ENCODE peak calls at places on chromosomes 3 and 15, in six cellular contexts. One of them, this sample, is unnamed. For H3K9me3, the result is how much of the 10 kb centered on the place peaks cover.

GRCh38 chr15:96764946-96765345 is 434.4 kb downstream of the NR2F2 start:
- DNase-seq in adrenal gland: no peak
- DNase-seq in psoas muscle: no peak
- DNase-seq in fibroblast of lung: no peak
- DNase-seq in esophagus squamous epithelium: no peak
- DNase-seq in astrocyte: no peak
- DNase-seq in this sample: no peak

GRCh38 chr3:95899494-95899893 is 914.9 kb upstream of the EPHA6 start:
- DNase-seq in fibroblast of lung: peak
- DNase-seq in psoas muscle: no peak
- DNase-seq in esophagus squamous epithelium: no peak
- DNase-seq in adrenal gland: no peak
- DNase-seq in astrocyte: peak
- DNase-seq in this sample: no peak

GRCh38 chr3:146968204-146968651 is 363.1 kb upstream of the PLSCR5 start:
- DNase-seq in adrenal gland: no peak
- DNase-seq in esophagus squamous epithelium: no peak
- DNase-seq in astrocyte: peak
- DNase-seq in fibroblast of lung: peak
- DNase-seq in psoas muscle: no peak
- DNase-seq in this sample: no peak

GRCh38 chr15:90512281-90512680 is 17.4 kb upstream of the CRTC3 start:
- DNase-seq in esophagus squamous epithelium: no peak
- DNase-seq in psoas muscle: no peak
- DNase-seq in astrocyte: no peak
- DNase-seq in fibroblast of lung: no peak
- DNase-seq in adrenal gland: no peak
- DNase-seq in this sample: no peak

GRCh38 chr15:78950906-78951840 is 6.3 kb upstream of the CTSH start:
- DNase-seq in adrenal gland: no peak
- DNase-seq in esophagus squamous epithelium: no peak
- DNase-seq in fibroblast of lung: peak
- DNase-seq in psoas muscle: no peak
- DNase-seq in astrocyte: peak
- DNase-seq in this sample: no peak

GRCh38 chr3:59559721-59560514 is 510.1 kb upstream of the CFAP20DC start:
- DNase-seq in adrenal gland: no peak
- DNase-seq in astrocyte: peak
- DNase-seq in fibroblast of lung: peak
- DNase-seq in esophagus squamous epithelium: no peak
- DNase-seq in psoas muscle: no peak
- DNase-seq in this sample: no peak

GRCh38 chr3:60298141-60298540 is 953.1 kb downstream of the FHIT start:
- DNase-seq in psoas muscle: no peak
- DNase-seq in fibroblast of lung: no peak
- DNase-seq in astrocyte: no peak
- DNase-seq in adrenal gland: no peak
- DNase-seq in esophagus squamous epithelium: no peak
- DNase-seq in this sample: no peak

GRCh38 chr3:59451041-59451763 is 401.4 kb upstream of the CFAP20DC start:
- DNase-seq in esophagus squamous epithelium: no peak
- DNase-seq in adrenal gland: no peak
- DNase-seq in astrocyte: no peak
- DNase-seq in psoas muscle: no peak
- DNase-seq in fibroblast of lung: peak
- DNase-seq in this sample: peak

GRCh38 chr3:58173670-58174472 is 36.9 kb downstream of the DNASE1L3 start:
- DNase-seq in esophagus squamous epithelium: no peak
- DNase-seq in fibroblast of lung: no peak
- DNase-seq in astrocyte: no peak
- DNase-seq in psoas muscle: no peak
- DNase-seq in adrenal gland: no peak
- DNase-seq in this sample: peak

GRCh38 chr15:80689297-80689696 is 5.8 kb upstream of the ABHD17C start:
- DNase-seq in esophagus squamous epithelium: no peak
- DNase-seq in psoas muscle: no peak
- DNase-seq in astrocyte: no peak
- DNase-seq in fibroblast of lung: no peak
- DNase-seq in adrenal gland: no peak
- DNase-seq in this sample: no peak

GRCh38 chr3:192039593-192039992 is 578.6 kb downstream of the PYDC2 start:
- DNase-seq in fibroblast of lung: no peak
- DNase-seq in astrocyte: no peak
- DNase-seq in psoas muscle: no peak
- DNase-seq in esophagus squamous epithelium: no peak
- DNase-seq in adrenal gland: no peak
- DNase-seq in this sample: no peak

GRCh38 chr3:27861047-27862036 is 139.2 kb upstream of the EOMES start:
- DNase-seq in astrocyte: no peak
- DNase-seq in psoas muscle: no peak
- DNase-seq in fibroblast of lung: no peak
- DNase-seq in esophagus squamous epithelium: no peak
- DNase-seq in adrenal gland: no peak
- DNase-seq in this sample: no peak

GRCh38 chr15:81575436-81576123 is 201.6 kb upstream of the TMC3 start:
- DNase-seq in fibroblast of lung: no peak
- DNase-seq in astrocyte: no peak
- DNase-seq in psoas muscle: no peak
- DNase-seq in adrenal gland: no peak
- DNase-seq in esophagus squamous epithelium: no peak
- DNase-seq in this sample: no peak

GRCh38 chr15:25186411-25186810 is 231.6 kb downstream of the SNRPN start:
- DNase-seq in fibroblast of lung: no peak
- DNase-seq in astrocyte: no peak
- DNase-seq in psoas muscle: peak
- DNase-seq in esophagus squamous epithelium: no peak
- DNase-seq in adrenal gland: no peak
- DNase-seq in this sample: no peak
- H3K9me3 ChIP-seq in fibroblast of lung: under half
- H3K9me3 ChIP-seq in astrocyte: under half
- H3K9me3 ChIP-seq in psoas muscle: under half
- H3K9me3 ChIP-seq in esophagus squamous epithelium: half or more
- H3K9me3 ChIP-seq in adrenal gland: under half
- H3K9me3 ChIP-seq in this sample: under half

DNA sequence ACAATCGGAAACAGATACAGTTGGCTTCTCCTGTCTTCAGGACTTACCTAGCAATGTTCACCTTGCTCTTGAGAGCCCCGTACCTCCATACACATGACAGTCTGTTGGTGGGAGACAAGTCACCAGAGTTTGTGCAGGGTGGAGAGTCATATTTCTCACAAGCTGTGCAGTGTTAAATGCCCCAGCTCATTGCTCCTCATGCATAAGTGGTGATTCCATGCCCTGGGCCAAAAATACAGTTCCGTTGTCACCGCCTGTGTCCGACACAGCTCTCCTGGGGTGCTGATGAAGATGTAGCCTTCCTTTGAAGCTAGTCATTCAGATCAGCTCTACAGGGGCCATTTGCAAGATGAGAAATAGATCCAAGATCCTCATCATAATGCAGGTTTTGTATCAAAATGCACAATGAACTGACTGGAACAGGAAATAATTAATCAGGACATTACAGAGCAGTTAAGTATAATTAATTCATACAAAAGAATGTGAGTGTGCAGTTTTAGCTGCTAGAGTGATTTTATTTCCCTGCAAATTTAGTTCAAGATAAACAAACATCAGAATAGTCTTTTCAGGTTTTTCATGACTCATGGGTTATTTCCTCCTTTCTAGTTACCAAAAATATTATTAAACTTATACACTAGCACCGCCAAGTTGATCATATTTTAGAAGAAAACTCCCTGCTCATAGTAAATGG is 66.5 kb downstream of the CD47 start:
- DNase-seq in astrocyte: peak
- DNase-seq in fibroblast of lung: peak
- DNase-seq in adrenal gland: no peak
- DNase-seq in esophagus squamous epithelium: no peak
- DNase-seq in psoas muscle: no peak
- DNase-seq in this sample: no peak
- TF ChIP-seq CTCF in astrocyte: no peak
- TF ChIP-seq CTCF in fibroblast of lung: no peak
- TF ChIP-seq CTCF in adrenal gland: no peak
- TF ChIP-seq CTCF in esophagus squamous epithelium: no peak
- TF ChIP-seq CTCF in psoas muscle: no peak
- TF ChIP-seq CTCF in this sample: no peak

DNA sequence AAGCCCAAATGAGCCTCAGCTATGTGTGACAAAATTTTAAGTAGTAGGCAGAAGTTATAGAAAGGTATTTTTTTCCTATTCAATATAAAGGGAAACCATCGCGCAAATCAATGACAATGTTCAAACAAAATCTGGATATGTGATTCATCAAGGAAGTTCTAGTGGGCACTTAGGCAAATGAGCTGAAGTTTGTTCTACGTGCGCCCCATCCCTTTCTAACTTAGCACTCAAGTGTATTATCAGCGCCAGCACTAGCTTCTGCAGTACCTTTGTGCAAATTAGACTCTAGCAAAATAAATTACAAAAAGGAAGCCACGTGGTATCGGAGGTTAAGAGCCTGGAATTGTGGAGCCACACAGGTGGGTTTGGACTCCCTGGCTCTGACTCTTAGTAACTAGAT is 91.1 kb downstream of the TBL1XR1 start:
- DNase-seq in psoas muscle: no peak
- DNase-seq in astrocyte: no peak
- DNase-seq in fibroblast of lung: no peak
- DNase-seq in adrenal gland: no peak
- DNase-seq in esophagus squamous epithelium: no peak
- DNase-seq in this sample: no peak
- H3K4me3 ChIP-seq in psoas muscle: no peak
- H3K4me3 ChIP-seq in astrocyte: no peak
- H3K4me3 ChIP-seq in fibroblast of lung: no peak
- H3K4me3 ChIP-seq in adrenal gland: no peak
- H3K4me3 ChIP-seq in esophagus squamous epithelium: no peak
- H3K4me3 ChIP-seq in this sample: no peak

GRCh38 chr3:16474920-16475319 is 38.6 kb downstream of the RFTN1 start:
- DNase-seq in astrocyte: peak
- DNase-seq in adrenal gland: no peak
- DNase-seq in fibroblast of lung: peak
- DNase-seq in esophagus squamous epithelium: no peak
- DNase-seq in psoas muscle: no peak
- DNase-seq in this sample: no peak
- H3K9me3 ChIP-seq in astrocyte: under half
- H3K9me3 ChIP-seq in adrenal gland: under half
- H3K9me3 ChIP-seq in fibroblast of lung: under half
- H3K9me3 ChIP-seq in esophagus squamous epithelium: under half
- H3K9me3 ChIP-seq in psoas muscle: under half
- H3K9me3 ChIP-seq in this sample: under half

GRCh38 chr3:138477120-138477519 is 42.7 kb downstream of the ESYT3 start:
- DNase-seq in fibroblast of lung: no peak
- DNase-seq in astrocyte: no peak
- DNase-seq in psoas muscle: no peak
- DNase-seq in adrenal gland: no peak
- DNase-seq in esophagus squamous epithelium: no peak
- DNase-seq in this sample: no peak

GRCh38 chr3:138476526-138476925 is 42.1 kb downstream of the ESYT3 start:
- DNase-seq in esophagus squamous epithelium: no peak
- DNase-seq in fibroblast of lung: no peak
- DNase-seq in astrocyte: no peak
- DNase-seq in psoas muscle: no peak
- DNase-seq in adrenal gland: no peak
- DNase-seq in this sample: no peak

GRCh38 chr3:138474163-138474562 is 39.7 kb downstream of the ESYT3 start:
- DNase-seq in fibroblast of lung: peak
- DNase-seq in astrocyte: no peak
- DNase-seq in adrenal gland: no peak
- DNase-seq in esophagus squamous epithelium: no peak
- DNase-seq in psoas muscle: no peak
- DNase-seq in this sample: no peak

GRCh38 chr3:138477801-138478200 is 43.4 kb downstream of the ESYT3 start:
- DNase-seq in adrenal gland: no peak
- DNase-seq in psoas muscle: no peak
- DNase-seq in astrocyte: no peak
- DNase-seq in fibroblast of lung: no peak
- DNase-seq in esophagus squamous epithelium: no peak
- DNase-seq in this sample: no peak

DNA sequence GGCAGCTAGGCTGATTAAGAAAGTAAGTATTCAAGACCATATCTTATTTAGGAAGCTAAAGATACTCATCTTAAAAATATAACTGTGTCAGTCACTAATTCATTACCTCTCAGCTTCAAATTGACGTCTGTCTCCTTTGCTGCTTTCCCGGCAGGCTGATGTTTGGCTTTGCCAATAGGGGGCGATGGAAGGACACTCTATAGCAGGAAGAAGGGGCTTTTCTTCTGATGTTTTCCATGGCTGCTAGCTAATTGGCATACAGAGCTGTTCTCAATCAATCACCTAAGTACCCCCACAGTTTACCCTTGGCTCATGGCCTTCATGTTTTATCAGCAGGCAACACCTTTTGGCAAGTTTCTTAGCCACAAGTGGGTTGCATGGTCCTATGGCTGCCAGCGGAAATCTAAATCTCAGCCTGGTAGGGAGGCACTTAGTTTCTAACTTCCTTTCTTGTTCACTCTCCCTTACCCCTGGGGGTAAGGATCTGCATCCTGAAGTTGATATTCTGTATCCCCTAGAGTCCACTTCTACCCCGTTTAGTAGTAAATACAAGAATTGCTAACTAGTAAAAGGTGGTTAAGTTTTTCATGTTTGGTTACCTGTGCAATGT is 45.0 kb downstream of the ESYT3 start:
- DNase-seq in astrocyte: peak
- DNase-seq in fibroblast of lung: peak
- DNase-seq in adrenal gland: no peak
- DNase-seq in esophagus squamous epithelium: no peak
- DNase-seq in psoas muscle: no peak
- DNase-seq in this sample: no peak
- TF ChIP-seq CTCF in astrocyte: peak
- TF ChIP-seq CTCF in fibroblast of lung: peak
- TF ChIP-seq CTCF in adrenal gland: peak
- TF ChIP-seq CTCF in esophagus squamous epithelium: peak
- TF ChIP-seq CTCF in psoas muscle: peak
- TF ChIP-seq CTCF in this sample: peak

GRCh38 chr15:31343831-31344230 is 17.2 kb downstream of the KLF13 start:
- DNase-seq in adrenal gland: no peak
- DNase-seq in astrocyte: no peak
- DNase-seq in fibroblast of lung: no peak
- DNase-seq in psoas muscle: no peak
- DNase-seq in esophagus squamous epithelium: no peak
- DNase-seq in this sample: peak

GRCh38 chr15:31346367-31347066 is 19.9 kb downstream of the KLF13 start:
- DNase-seq in astrocyte: no peak
- DNase-seq in esophagus squamous epithelium: no peak
- DNase-seq in fibroblast of lung: no peak
- DNase-seq in psoas muscle: no peak
- DNase-seq in adrenal gland: no peak
- DNase-seq in this sample: no peak

GRCh38 chr15:31345606-31346366 is 19.2 kb downstream of the KLF13 start:
- DNase-seq in psoas muscle: no peak
- DNase-seq in adrenal gland: no peak
- DNase-seq in esophagus squamous epithelium: no peak
- DNase-seq in astrocyte: no peak
- DNase-seq in fibroblast of lung: no peak
- DNase-seq in this sample: no peak

GRCh38 chr15:31344266-31344665 is 17.6 kb downstream of the KLF13 start:
- DNase-seq in adrenal gland: no peak
- DNase-seq in fibroblast of lung: no peak
- DNase-seq in psoas muscle: no peak
- DNase-seq in esophagus squamous epithelium: no peak
- DNase-seq in astrocyte: no peak
- DNase-seq in this sample: no peak

GRCh38 chr15:31344824-31345605 is 18.4 kb downstream of the KLF13 start:
- DNase-seq in psoas muscle: peak
- DNase-seq in adrenal gland: no peak
- DNase-seq in esophagus squamous epithelium: no peak
- DNase-seq in astrocyte: no peak
- DNase-seq in fibroblast of lung: no peak
- DNase-seq in this sample: peak
- H3K4me3 ChIP-seq in psoas muscle: peak
- H3K4me3 ChIP-seq in adrenal gland: no peak
- H3K4me3 ChIP-seq in esophagus squamous epithelium: peak
- H3K4me3 ChIP-seq in astrocyte: no peak
- H3K4me3 ChIP-seq in fibroblast of lung: no peak
- H3K4me3 ChIP-seq in this sample: no peak

This sample was measured in transverse colon.